ENCODE peak calls at places on chromosomes 13 and 19, in seven cellular contexts. One of them, this sample, is unnamed.

GRCh38 chr19:18775586-18776287 is 15.4 kb downstream of the COMP start:
- DNase-seq in RWPE1: peak
- DNase-seq in right atrium auricular region: no peak
- DNase-seq in tibial nerve: no peak
- DNase-seq in WTC11: no peak
- DNase-seq in mammary epithelial cell: no peak
- DNase-seq in dorsolateral prefrontal cortex: no peak
- DNase-seq in this sample: peak

GRCh38 chr19:56015756-56016155 is 29.2 kb downstream of the NLRP5 start:
- DNase-seq in RWPE1: no peak
- DNase-seq in right atrium auricular region: no peak
- DNase-seq in tibial nerve: no peak
- DNase-seq in WTC11: no peak
- DNase-seq in mammary epithelial cell: no peak
- DNase-seq in dorsolateral prefrontal cortex: no peak
- DNase-seq in this sample: peak

GRCh38 chr19:16593181-16593580 is 21.0 kb upstream of the SLC35E1 start:
- DNase-seq in RWPE1: no peak
- DNase-seq in right atrium auricular region: no peak
- DNase-seq in tibial nerve: no peak
- DNase-seq in WTC11: no peak
- DNase-seq in mammary epithelial cell: no peak
- DNase-seq in dorsolateral prefrontal cortex: no peak
- DNase-seq in this sample: no peak

GRCh38 chr13:98443329-98443728 is 133.6 kb downstream of the STK24 start:
- DNase-seq in RWPE1: peak
- DNase-seq in right atrium auricular region: no peak
- DNase-seq in tibial nerve: no peak
- DNase-seq in WTC11: no peak
- DNase-seq in mammary epithelial cell: peak
- DNase-seq in dorsolateral prefrontal cortex: no peak
- DNase-seq in this sample: peak

GRCh38 chr13:46683879-46684278 is 113.1 kb downstream of the ESD start:
- DNase-seq in RWPE1: no peak
- DNase-seq in right atrium auricular region: no peak
- DNase-seq in tibial nerve: no peak
- DNase-seq in WTC11: no peak
- DNase-seq in mammary epithelial cell: no peak
- DNase-seq in dorsolateral prefrontal cortex: no peak
- DNase-seq in this sample: no peak

GRCh38 chr13:72648513-72649065 is 78.8 kb downstream of the MZT1 start:
- DNase-seq in RWPE1: no peak
- DNase-seq in right atrium auricular region: no peak
- DNase-seq in tibial nerve: no peak
- DNase-seq in WTC11: no peak
- DNase-seq in mammary epithelial cell: no peak
- DNase-seq in dorsolateral prefrontal cortex: no peak
- DNase-seq in this sample: no peak

GRCh38 chr19:17762505-17763229 is 11.4 kb downstream of the FCHO1 start:
- DNase-seq in RWPE1: peak
- DNase-seq in right atrium auricular region: no peak
- DNase-seq in tibial nerve: no peak
- DNase-seq in WTC11: peak
- DNase-seq in mammary epithelial cell: no peak
- DNase-seq in dorsolateral prefrontal cortex: no peak
- DNase-seq in this sample: peak

GRCh38 chr19:50743537-50743936 is 20.4 kb downstream of the CLEC11A start:
- DNase-seq in RWPE1: no peak
- DNase-seq in right atrium auricular region: no peak
- DNase-seq in tibial nerve: no peak
- DNase-seq in WTC11: no peak
- DNase-seq in mammary epithelial cell: no peak
- DNase-seq in dorsolateral prefrontal cortex: no peak
- DNase-seq in this sample: no peak

GRCh38 chr13:67221630-67222226 is 8.4 kb downstream of the PCDH9 start:
- DNase-seq in RWPE1: no peak
- DNase-seq in right atrium auricular region: no peak
- DNase-seq in tibial nerve: no peak
- DNase-seq in WTC11: no peak
- DNase-seq in mammary epithelial cell: no peak
- DNase-seq in dorsolateral prefrontal cortex: no peak
- DNase-seq in this sample: no peak

GRCh38 chr19:6744381-6745288 is 5.2 kb downstream of the TRIP10 start:
- DNase-seq in RWPE1: peak
- DNase-seq in right atrium auricular region: peak
- DNase-seq in tibial nerve: peak
- DNase-seq in WTC11: no peak
- DNase-seq in mammary epithelial cell: peak
- DNase-seq in dorsolateral prefrontal cortex: peak
- DNase-seq in this sample: peak

GRCh38 chr19:33402421-33403220 is 29.1 kb downstream of the CEBPG start:
- DNase-seq in RWPE1: no peak
- DNase-seq in right atrium auricular region: no peak
- DNase-seq in tibial nerve: no peak
- DNase-seq in WTC11: no peak
- DNase-seq in mammary epithelial cell: no peak
- DNase-seq in dorsolateral prefrontal cortex: peak
- DNase-seq in this sample: peak

GRCh38 chr13:97648171-97648880 is 214.4 kb downstream of the RAP2A start:
- DNase-seq in RWPE1: no peak
- DNase-seq in right atrium auricular region: no peak
- DNase-seq in tibial nerve: no peak
- DNase-seq in WTC11: no peak
- DNase-seq in mammary epithelial cell: peak
- DNase-seq in dorsolateral prefrontal cortex: no peak
- DNase-seq in this sample: peak

GRCh38 chr13:67841071-67841470 is 610.9 kb upstream of the PCDH9 start:
- DNase-seq in RWPE1: no peak
- DNase-seq in right atrium auricular region: no peak
- DNase-seq in tibial nerve: no peak
- DNase-seq in WTC11: peak
- DNase-seq in mammary epithelial cell: no peak
- DNase-seq in dorsolateral prefrontal cortex: no peak
- DNase-seq in this sample: no peak

GRCh38 chr19:8307400-8307964 is 676 bp downstream of the CD320 start:
- DNase-seq in RWPE1: no peak
- DNase-seq in right atrium auricular region: peak
- DNase-seq in tibial nerve: no peak
- DNase-seq in WTC11: peak
- DNase-seq in mammary epithelial cell: no peak
- DNase-seq in dorsolateral prefrontal cortex: no peak
- DNase-seq in this sample: no peak

DNA sequence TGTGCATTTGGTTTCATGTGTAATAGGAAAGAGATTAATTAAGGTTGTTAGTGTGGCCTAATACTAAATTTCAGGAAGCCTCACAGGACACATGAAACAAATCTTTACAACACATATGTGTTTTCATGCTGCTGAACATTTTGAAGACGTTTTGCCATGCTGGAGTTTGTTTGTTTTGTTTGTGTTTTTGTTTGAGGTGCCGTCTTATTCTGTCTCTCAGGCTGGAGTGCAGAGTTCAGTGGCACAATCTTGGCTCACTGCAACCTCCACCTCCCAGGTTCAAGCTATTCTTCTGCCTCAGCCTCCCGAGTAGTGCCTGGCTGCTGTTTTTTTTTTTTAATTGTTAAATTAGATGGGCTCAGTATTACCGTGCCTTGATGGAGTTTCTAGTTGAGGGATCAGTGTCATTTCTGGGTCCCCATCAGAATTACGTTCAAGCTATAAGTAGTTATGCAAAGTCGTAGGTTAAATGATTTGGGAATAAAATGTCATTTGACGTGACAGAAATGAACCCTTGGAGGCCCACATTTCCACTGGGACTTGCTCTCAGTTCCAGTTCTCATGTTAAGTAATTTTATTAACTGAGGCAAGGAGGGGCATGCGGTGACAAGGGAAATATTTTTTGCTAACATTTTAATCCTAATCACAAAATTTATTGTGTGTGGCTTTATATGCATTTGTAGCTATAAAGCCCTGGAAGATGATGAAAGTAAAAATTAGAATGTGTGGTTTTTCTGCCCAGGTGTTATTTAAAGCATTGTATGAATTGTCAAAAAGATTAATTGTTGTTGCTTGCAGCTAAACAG is 196.9 kb downstream of the TM9SF2 start:
- DNase-seq in RWPE1: no peak
- DNase-seq in right atrium auricular region: no peak
- DNase-seq in tibial nerve: no peak
- DNase-seq in WTC11: no peak
- DNase-seq in mammary epithelial cell: no peak
- DNase-seq in dorsolateral prefrontal cortex: no peak
- DNase-seq in this sample: no peak
- TF ChIP-seq CTCF in RWPE1: no peak
- TF ChIP-seq CTCF in right atrium auricular region: no peak
- TF ChIP-seq CTCF in tibial nerve: no peak
- TF ChIP-seq CTCF in WTC11: no peak
- TF ChIP-seq CTCF in mammary epithelial cell: no peak
- TF ChIP-seq CTCF in dorsolateral prefrontal cortex: no peak
- TF ChIP-seq CTCF in this sample: no peak

DNA sequence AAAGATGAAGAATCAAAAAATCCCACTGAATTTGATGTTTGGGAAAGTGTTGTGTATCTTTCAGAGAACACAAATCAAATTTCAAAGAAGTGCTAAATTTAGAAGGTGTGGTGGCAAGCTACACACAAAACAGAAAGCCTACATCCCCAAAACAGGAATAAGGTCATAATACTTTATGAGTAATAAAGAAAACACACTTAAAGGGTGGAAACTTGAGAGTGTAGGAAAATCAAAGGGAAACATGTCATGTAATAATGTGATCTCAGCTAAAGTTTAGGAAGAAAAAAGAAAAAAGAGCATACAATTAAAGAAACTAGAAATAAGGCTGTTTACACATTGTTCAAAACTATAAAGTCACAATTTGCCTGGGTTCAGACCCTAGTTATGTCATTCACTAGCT is 668.7 kb downstream of the PCDH17 start:
- DNase-seq in RWPE1: no peak
- DNase-seq in right atrium auricular region: no peak
- DNase-seq in tibial nerve: no peak
- DNase-seq in WTC11: no peak
- DNase-seq in mammary epithelial cell: no peak
- DNase-seq in dorsolateral prefrontal cortex: no peak
- DNase-seq in this sample: no peak
- TF ChIP-seq CTCF in RWPE1: no peak
- TF ChIP-seq CTCF in right atrium auricular region: no peak
- TF ChIP-seq CTCF in tibial nerve: no peak
- TF ChIP-seq CTCF in WTC11: no peak
- TF ChIP-seq CTCF in mammary epithelial cell: no peak
- TF ChIP-seq CTCF in dorsolateral prefrontal cortex: no peak
- TF ChIP-seq CTCF in this sample: no peak

DNA sequence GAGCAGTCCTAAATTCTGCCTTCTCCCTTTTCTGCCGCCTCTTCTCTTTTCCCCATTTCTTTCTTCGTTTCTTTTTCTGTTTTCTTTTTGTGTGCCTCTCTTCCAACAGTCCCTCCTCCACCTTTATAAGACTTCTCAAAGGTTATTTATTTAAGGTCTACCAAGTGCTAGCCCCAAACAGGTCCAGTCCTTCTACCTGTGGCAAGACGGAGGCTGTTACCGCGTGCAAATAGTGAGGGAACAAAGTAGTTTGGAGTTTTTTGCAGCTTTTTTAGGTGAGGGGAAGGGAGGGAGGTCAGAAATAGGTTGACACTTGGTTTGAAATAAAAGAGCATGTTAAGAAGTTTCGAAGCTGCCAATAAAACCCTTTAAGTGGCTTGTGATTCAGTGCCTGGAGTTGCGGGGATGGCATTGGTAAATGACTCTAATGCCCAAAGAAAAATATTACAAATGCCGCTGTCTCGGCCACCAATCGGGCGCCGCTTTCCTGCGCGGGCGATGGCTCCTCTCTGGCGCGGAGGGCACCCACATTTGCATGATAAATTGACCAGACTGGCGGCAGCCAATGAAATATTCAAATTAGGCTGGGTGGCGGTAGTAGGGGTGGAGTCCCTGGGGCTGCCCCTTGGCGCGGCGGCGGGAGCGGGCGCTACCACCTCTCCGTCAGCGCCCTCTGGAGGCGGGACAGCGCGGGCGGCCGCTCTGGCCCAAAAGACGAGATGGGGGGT is 7.5 kb upstream of the TSHZ3 start:
- DNase-seq in RWPE1: no peak
- DNase-seq in right atrium auricular region: no peak
- DNase-seq in tibial nerve: no peak
- DNase-seq in WTC11: peak
- DNase-seq in mammary epithelial cell: no peak
- DNase-seq in dorsolateral prefrontal cortex: no peak
- DNase-seq in this sample: no peak
- TF ChIP-seq CTCF in RWPE1: no peak
- TF ChIP-seq CTCF in right atrium auricular region: peak
- TF ChIP-seq CTCF in tibial nerve: peak
- TF ChIP-seq CTCF in WTC11: peak
- TF ChIP-seq CTCF in mammary epithelial cell: peak
- TF ChIP-seq CTCF in dorsolateral prefrontal cortex: no peak
- TF ChIP-seq CTCF in this sample: no peak

GRCh38 chr13:39037410-39037879 is 444 bp downstream of the PROSER1 start:
- DNase-seq in RWPE1: peak
- DNase-seq in right atrium auricular region: no peak
- DNase-seq in tibial nerve: no peak
- DNase-seq in WTC11: no peak
- DNase-seq in mammary epithelial cell: no peak
- DNase-seq in dorsolateral prefrontal cortex: no peak
- DNase-seq in this sample: no peak
- TF ChIP-seq CTCF in RWPE1: no peak
- TF ChIP-seq CTCF in right atrium auricular region: no peak
- TF ChIP-seq CTCF in tibial nerve: no peak
- TF ChIP-seq CTCF in WTC11: no peak
- TF ChIP-seq CTCF in mammary epithelial cell: no peak
- TF ChIP-seq CTCF in dorsolateral prefrontal cortex: no peak
- TF ChIP-seq CTCF in this sample: no peak

GRCh38 chr13:110616103-110617101 is 1.1 kb downstream of the NAXD start:
- DNase-seq in RWPE1: peak
- DNase-seq in right atrium auricular region: no peak
- DNase-seq in tibial nerve: no peak
- DNase-seq in WTC11: peak
- DNase-seq in mammary epithelial cell: peak
- DNase-seq in dorsolateral prefrontal cortex: peak
- DNase-seq in this sample: peak
- TF ChIP-seq CTCF in RWPE1: no peak
- TF ChIP-seq CTCF in right atrium auricular region: no peak
- TF ChIP-seq CTCF in tibial nerve: no peak
- TF ChIP-seq CTCF in WTC11: no peak
- TF ChIP-seq CTCF in mammary epithelial cell: peak
- TF ChIP-seq CTCF in dorsolateral prefrontal cortex: no peak
- TF ChIP-seq CTCF in this sample: no peak

DNA sequence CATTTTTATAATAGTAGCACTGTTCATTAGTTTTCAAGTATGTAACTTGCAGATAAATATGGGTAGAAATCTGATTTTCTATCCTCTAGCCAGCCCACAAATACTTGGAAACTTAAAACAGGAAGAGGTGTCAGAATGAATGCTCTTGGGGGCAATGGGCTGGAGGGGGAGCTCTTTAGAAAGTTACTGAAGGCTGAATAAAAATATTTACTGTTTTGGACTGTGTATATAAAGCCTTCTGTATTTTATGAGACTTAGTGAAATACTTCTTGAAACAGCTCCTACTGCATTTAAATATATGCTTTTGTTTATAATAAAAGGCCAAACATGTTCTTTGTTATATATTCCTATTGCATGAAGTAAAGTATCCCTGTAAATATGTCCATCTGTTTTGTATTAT is 138.8 kb downstream of the RGCC start:
- DNase-seq in RWPE1: no peak
- DNase-seq in right atrium auricular region: no peak
- DNase-seq in tibial nerve: no peak
- DNase-seq in WTC11: no peak
- DNase-seq in mammary epithelial cell: no peak
- DNase-seq in dorsolateral prefrontal cortex: no peak
- DNase-seq in this sample: no peak
- TF ChIP-seq CTCF in RWPE1: no peak
- TF ChIP-seq CTCF in right atrium auricular region: no peak
- TF ChIP-seq CTCF in tibial nerve: no peak
- TF ChIP-seq CTCF in WTC11: no peak
- TF ChIP-seq CTCF in mammary epithelial cell: no peak
- TF ChIP-seq CTCF in dorsolateral prefrontal cortex: no peak
- TF ChIP-seq CTCF in this sample: no peak